ENCODE peak calls at places on chromosomes 13 and 19, in four cellular contexts. One of them, this sample, is unnamed.

GRCh38 chr19:38547446-38547845 is 70.3 kb downstream of the MAP4K1 start:
- DNase-seq in ovary: no peak
- DNase-seq in CD8-positive, alpha-beta T cell: no peak
- DNase-seq in AG09309: no peak
- DNase-seq in this sample: no peak

GRCh38 chr19:38683393-38684077 is 36.1 kb downstream of the ACTN4 start:
- DNase-seq in ovary: peak; percentile 77
- DNase-seq in AG09309: no peak
- DNase-seq in CD8-positive, alpha-beta T cell: peak; percentile 43
- DNase-seq in this sample: peak; percentile 99

GRCh38 chr19:3601021-3601420 is 5.7 kb downstream of the TBXA2R start:
- DNase-seq in AG09309: no peak
- DNase-seq in CD8-positive, alpha-beta T cell: no peak
- DNase-seq in ovary: no peak
- DNase-seq in this sample: no peak

GRCh38 chr19:16591803-16592556 is 19.8 kb upstream of the SLC35E1 start:
- DNase-seq in AG09309: no peak
- DNase-seq in CD8-positive, alpha-beta T cell: no peak
- DNase-seq in ovary: no peak
- DNase-seq in this sample: no peak

GRCh38 chr19:29528350-29528945 is 2.7 kb downstream of the VSTM2B start:
- DNase-seq in ovary: peak; percentile 65
- DNase-seq in AG09309: no peak
- DNase-seq in CD8-positive, alpha-beta T cell: peak; percentile 26
- DNase-seq in this sample: no peak

GRCh38 chr13:63291701-63292100 is 1876.1 kb upstream of the PCDH20 start:
- DNase-seq in AG09309: no peak
- DNase-seq in CD8-positive, alpha-beta T cell: no peak
- DNase-seq in ovary: no peak
- DNase-seq in this sample: no peak

GRCh38 chr13:109737606-109738005 is 48.8 kb downstream of the IRS2 start:
- DNase-seq in ovary: no peak
- DNase-seq in AG09309: no peak
- DNase-seq in CD8-positive, alpha-beta T cell: no peak
- DNase-seq in this sample: no peak

GRCh38 chr19:5466814-5467291 is 11.6 kb downstream of the ZNRF4 start:
- DNase-seq in AG09309: no peak
- DNase-seq in CD8-positive, alpha-beta T cell: no peak
- DNase-seq in ovary: no peak
- DNase-seq in this sample: no peak

GRCh38 chr19:34317311-34317927 is 47.6 kb upstream of the GPI start:
- DNase-seq in AG09309: no peak
- DNase-seq in CD8-positive, alpha-beta T cell: no peak
- DNase-seq in ovary: no peak
- DNase-seq in this sample: peak; percentile 51

GRCh38 chr19:55544776-55545439 is 435 bp downstream of the SBK3 start:
- DNase-seq in AG09309: no peak
- DNase-seq in CD8-positive, alpha-beta T cell: no peak
- DNase-seq in ovary: no peak
- DNase-seq in this sample: no peak

GRCh38 chr19:32870154-32870573 is 597 bp upstream of the SLC7A9 start:
- DNase-seq in AG09309: no peak
- DNase-seq in ovary: no peak
- DNase-seq in CD8-positive, alpha-beta T cell: no peak
- DNase-seq in this sample: no peak

GRCh38 chr13:89150362-89150761 is 1479.2 kb downstream of the SLITRK5 start:
- DNase-seq in CD8-positive, alpha-beta T cell: no peak
- DNase-seq in AG09309: no peak
- DNase-seq in ovary: no peak
- DNase-seq in this sample: no peak

GRCh38 chr13:80359459-80360297 is 18.8 kb upstream of the SPRY2 start:
- DNase-seq in CD8-positive, alpha-beta T cell: no peak
- DNase-seq in AG09309: no peak
- DNase-seq in ovary: no peak
- DNase-seq in this sample: no peak

GRCh38 chr13:74103970-74104555 is 30.1 kb downstream of the KLF12 start:
- DNase-seq in ovary: no peak
- DNase-seq in CD8-positive, alpha-beta T cell: no peak
- DNase-seq in AG09309: no peak
- DNase-seq in this sample: no peak

GRCh38 chr13:113644800-113645199 is 13.2 kb downstream of the ATP4B start:
- DNase-seq in AG09309: no peak
- DNase-seq in CD8-positive, alpha-beta T cell: no peak
- DNase-seq in ovary: no peak
- DNase-seq in this sample: no peak

GRCh38 chr13:86591862-86592261 is 792.6 kb upstream of the SLITRK6 start:
- DNase-seq in ovary: no peak
- DNase-seq in AG09309: no peak
- DNase-seq in CD8-positive, alpha-beta T cell: no peak
- DNase-seq in this sample: no peak

GRCh38 chr13:59643906-59644626 is 519.7 kb downstream of the DIAPH3 start:
- DNase-seq in AG09309: no peak
- DNase-seq in ovary: no peak
- DNase-seq in CD8-positive, alpha-beta T cell: no peak
- DNase-seq in this sample: no peak

GRCh38 chr19:29858000-29858596 is 46.3 kb downstream of the CCNE1 start:
- DNase-seq in ovary: no peak
- DNase-seq in CD8-positive, alpha-beta T cell: no peak
- DNase-seq in AG09309: no peak
- DNase-seq in this sample: no peak

GRCh38 chr19:14563989-14564650 is 7.7 kb downstream of the NDUFB7 start:
- DNase-seq in ovary: peak; percentile 52
- DNase-seq in CD8-positive, alpha-beta T cell: no peak
- DNase-seq in AG09309: no peak
- DNase-seq in this sample: no peak

GRCh38 chr13:113448885-113449692 is 4.2 kb downstream of the ADPRHL1 start:
- DNase-seq in ovary: peak; percentile 86
- DNase-seq in AG09309: no peak
- DNase-seq in CD8-positive, alpha-beta T cell: peak; percentile 13
- DNase-seq in this sample: no peak

GRCh38 chr13:59332966-59333365 is 830.8 kb downstream of the DIAPH3 start:
- DNase-seq in ovary: no peak
- DNase-seq in AG09309: no peak
- DNase-seq in CD8-positive, alpha-beta T cell: no peak
- DNase-seq in this sample: no peak

GRCh38 chr19:39196860-39197562 is at the start of gene NCCRP1:
- DNase-seq in ovary: no peak
- DNase-seq in CD8-positive, alpha-beta T cell: no peak
- DNase-seq in AG09309: no peak
- DNase-seq in this sample: no peak

GRCh38 chr13:102191951-102192461 is 209.8 kb downstream of the FGF14 start:
- DNase-seq in CD8-positive, alpha-beta T cell: no peak
- DNase-seq in AG09309: no peak
- DNase-seq in ovary: no peak
- DNase-seq in this sample: no peak

GRCh38 chr13:79160818-79161217 is 245.2 kb downstream of the RBM26 start:
- DNase-seq in ovary: no peak
- DNase-seq in AG09309: no peak
- DNase-seq in CD8-positive, alpha-beta T cell: no peak
- DNase-seq in this sample: no peak

DNA sequence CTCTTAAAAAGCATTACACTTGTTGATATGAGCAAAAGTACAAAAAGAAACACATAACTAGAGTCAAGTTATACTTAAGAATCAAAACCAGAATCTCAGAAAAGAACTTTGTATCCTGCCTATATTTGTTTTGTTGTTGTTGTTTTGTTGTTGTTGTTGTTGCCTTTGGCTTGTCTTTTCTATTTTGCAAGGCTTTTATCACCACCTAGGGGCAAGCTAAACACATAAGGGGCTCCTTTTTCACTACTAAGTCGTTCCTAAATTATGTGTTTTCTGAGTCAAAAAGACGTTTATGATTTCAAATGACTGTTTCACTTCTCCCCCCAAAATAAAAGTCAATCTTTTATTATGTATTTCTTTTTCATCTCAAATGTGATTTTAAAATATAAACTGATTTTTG is 250.2 kb downstream of the RBM26 start:
- DNase-seq in ovary: no peak
- DNase-seq in AG09309: no peak
- DNase-seq in CD8-positive, alpha-beta T cell: no peak
- DNase-seq in this sample: no peak
- TF ChIP-seq CTCF in ovary: no peak
- TF ChIP-seq CTCF in AG09309: no peak
- TF ChIP-seq CTCF in CD8-positive, alpha-beta T cell: no peak
- TF ChIP-seq CTCF in this sample: peak; percentile 8

GRCh38 chr19:49301165-49301865 is 23.7 kb downstream of the SLC6A16 start:
- DNase-seq in ovary: peak; percentile 55
- DNase-seq in AG09309: peak; percentile 8
- DNase-seq in CD8-positive, alpha-beta T cell: peak; percentile 69
- DNase-seq in this sample: no peak
- H3K4me3 ChIP-seq in ovary: no peak overlapping the region
- H3K4me3 ChIP-seq in AG09309: no peak overlapping the region
- H3K4me3 ChIP-seq in CD8-positive, alpha-beta T cell: no peak overlapping the region
- H3K4me3 ChIP-seq in this sample: peak overlapping the region; percentile 30

GRCh38 chr19:1591421-1592022 is 1.1 kb downstream of the MBD3 start:
- DNase-seq in ovary: no peak
- DNase-seq in CD8-positive, alpha-beta T cell: no peak
- DNase-seq in AG09309: no peak
- DNase-seq in this sample: no peak

GRCh38 chr19:1592755-1593628 is at the start of gene MBD3:
- DNase-seq in ovary: peak; percentile 94
- DNase-seq in CD8-positive, alpha-beta T cell: peak; percentile 84
- DNase-seq in AG09309: peak; percentile 69
- DNase-seq in this sample: peak; percentile 41

GRCh38 chr19:1592023-1592754 is 476 bp downstream of the MBD3 start:
- DNase-seq in CD8-positive, alpha-beta T cell: peak; percentile 81
- DNase-seq in AG09309: peak; percentile 34
- DNase-seq in ovary: peak; percentile 92
- DNase-seq in this sample: no peak

GRCh38 chr19:1587872-1588271 is 4.8 kb downstream of the MBD3 start:
- DNase-seq in CD8-positive, alpha-beta T cell: no peak
- DNase-seq in AG09309: no peak
- DNase-seq in ovary: no peak
- DNase-seq in this sample: no peak

GRCh38 chr19:1590641-1591397 is 1.8 kb downstream of the MBD3 start:
- DNase-seq in AG09309: no peak
- DNase-seq in CD8-positive, alpha-beta T cell: no peak
- DNase-seq in ovary: no peak
- DNase-seq in this sample: no peak
- TF ChIP-seq CTCF in AG09309: peak; percentile 38
- TF ChIP-seq CTCF in CD8-positive, alpha-beta T cell: peak; percentile 33
- TF ChIP-seq CTCF in ovary: no peak
- TF ChIP-seq CTCF in this sample: peak; percentile 47

DNA sequence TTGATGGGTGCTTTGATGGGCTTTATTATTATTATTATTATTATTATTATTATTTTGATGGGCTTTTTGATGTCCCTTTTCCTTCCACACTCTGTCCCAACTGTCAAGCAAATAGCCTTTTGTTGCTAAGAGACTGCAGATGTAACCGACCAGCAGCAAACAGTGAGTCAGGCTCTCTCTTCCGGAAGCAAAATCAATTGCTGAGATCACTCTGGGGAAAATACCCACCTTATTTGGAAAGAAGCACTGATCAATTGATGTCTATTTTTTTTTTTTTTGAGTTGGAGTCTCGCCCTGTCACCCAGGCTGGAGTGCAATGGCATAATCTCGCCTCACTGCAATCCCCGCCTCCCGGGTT is 2.9 kb downstream of the LDLR start:
- DNase-seq in CD8-positive, alpha-beta T cell: no peak
- DNase-seq in ovary: no peak
- DNase-seq in AG09309: no peak
- DNase-seq in this sample: peak; percentile 56
- H3K4me3 ChIP-seq in CD8-positive, alpha-beta T cell: no peak overlapping the region
- H3K4me3 ChIP-seq in ovary: no peak overlapping the region
- H3K4me3 ChIP-seq in AG09309: no peak overlapping the region
- H3K4me3 ChIP-seq in this sample: peak overlapping the region; percentile 98

GRCh38 chr13:71320452-71320851 is 546.6 kb downstream of the DACH1 start:
- DNase-seq in ovary: no peak
- DNase-seq in AG09309: no peak
- DNase-seq in CD8-positive, alpha-beta T cell: no peak
- DNase-seq in this sample: no peak
- TF ChIP-seq CTCF in ovary: no peak
- TF ChIP-seq CTCF in AG09309: no peak
- TF ChIP-seq CTCF in CD8-positive, alpha-beta T cell: no peak
- TF ChIP-seq CTCF in this sample: peak; percentile 63

GRCh38 chr19:40284501-40285352 is at the start of gene AKT2:
- DNase-seq in ovary: peak; percentile 89
- DNase-seq in CD8-positive, alpha-beta T cell: peak; percentile 71
- DNase-seq in AG09309: no peak
- DNase-seq in this sample: no peak

GRCh38 chr19:40285353-40286234 is 449 bp upstream of the AKT2 start:
- DNase-seq in CD8-positive, alpha-beta T cell: peak; percentile 95
- DNase-seq in ovary: peak; percentile 99
- DNase-seq in AG09309: peak; percentile 97
- DNase-seq in this sample: peak; percentile 90

GRCh38 chr19:40286674-40287421 is 1.7 kb upstream of the AKT2 start:
- DNase-seq in ovary: no peak
- DNase-seq in AG09309: no peak
- DNase-seq in CD8-positive, alpha-beta T cell: no peak
- DNase-seq in this sample: no peak

GRCh38 chr19:40284251-40284500 is 969 bp downstream of the AKT2 start:
- DNase-seq in AG09309: no peak
- DNase-seq in ovary: no peak
- DNase-seq in CD8-positive, alpha-beta T cell: no peak
- DNase-seq in this sample: no peak

DNA sequence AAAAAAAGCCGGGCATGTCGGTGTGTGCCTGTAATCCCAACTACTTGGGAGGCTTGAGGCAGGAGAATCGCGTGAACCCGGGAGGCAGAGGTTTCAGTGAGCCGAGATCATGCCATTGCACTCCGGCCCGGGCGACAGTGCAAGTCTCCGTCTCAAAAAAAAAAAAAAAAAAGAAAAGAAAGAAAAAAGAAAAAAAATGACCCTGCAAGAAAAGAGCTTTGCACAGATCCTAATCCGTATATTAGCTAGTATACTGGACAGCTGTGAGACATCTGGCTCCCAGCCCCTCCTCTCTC is 1.0 kb upstream of the AKT2 start:
- DNase-seq in AG09309: no peak
- DNase-seq in CD8-positive, alpha-beta T cell: no peak
- DNase-seq in ovary: no peak
- DNase-seq in this sample: no peak
- H3K4me3 ChIP-seq in AG09309: no peak overlapping the region
- H3K4me3 ChIP-seq in CD8-positive, alpha-beta T cell: peak overlapping the region; percentile 63
- H3K4me3 ChIP-seq in ovary: peak overlapping the region; percentile 45
- H3K4me3 ChIP-seq in this sample: peak overlapping the region; percentile 54

GRCh38 chr13:92963029-92963428 is 263.6 kb upstream of the GPC6 start:
- DNase-seq in AG09309: no peak
- DNase-seq in CD8-positive, alpha-beta T cell: no peak
- DNase-seq in ovary: no peak
- DNase-seq in this sample: peak; percentile 9

GRCh38 chr13:92954746-92955145 is 271.9 kb upstream of the GPC6 start:
- DNase-seq in AG09309: no peak
- DNase-seq in ovary: no peak
- DNase-seq in CD8-positive, alpha-beta T cell: no peak
- DNase-seq in this sample: no peak

GRCh38 chr13:92959790-92960189 is 266.8 kb upstream of the GPC6 start:
- DNase-seq in CD8-positive, alpha-beta T cell: no peak
- DNase-seq in ovary: no peak
- DNase-seq in AG09309: no peak
- DNase-seq in this sample: no peak
- TF ChIP-seq CTCF in CD8-positive, alpha-beta T cell: no peak
- TF ChIP-seq CTCF in ovary: no peak
- TF ChIP-seq CTCF in AG09309: no peak
- TF ChIP-seq CTCF in this sample: no peak